ENCODE peak calls at places on chromosomes 1 and 21, in eight cellular contexts. Q is right lobe of liver, V is suprapubic skin, F is breast epithelium, Y is adrenal gland, I is esophagus squamous epithelium, A is prostate gland, U is IMR-90. J is an unnamed sample.
A peak's percentile ranks its signal among the peaks of the same experiment; 100 is the strongest.

GRCh38 chr1:222814536-222815366 is at the start of gene DISP1:
- DNase-seq in Q (peak; percentile 85), V (peak; percentile 87), F (peak; percentile 49), Y (peak; percentile 83), I (no peak), A (peak; percentile 79), U (peak; percentile 74), J (peak; percentile 67)

GRCh38 chr1:3603566-3604467 is 7.5 kb downstream of the MEGF6 start:
- DNase-seq in Q (no peak), V (no peak), F (no peak), Y (no peak), I (no peak), A (no peak), U (no peak), J (no peak)

GRCh38 chr1:25820247-25821111 is 725 bp downstream of the MTFR1L start:
- DNase-seq in Q (peak; percentile 62), V (peak; percentile 69), F (peak; percentile 46), Y (peak; percentile 69), I (no peak), A (no peak), U (peak; percentile 61), J (no peak)

GRCh38 chr1:118650084-118650807 is 337.9 kb downstream of the TBX15 start:
- DNase-seq in Q (no peak), V (no peak), F (no peak), Y (no peak), I (no peak), A (peak; percentile 9), U (no peak), J (no peak)

GRCh38 chr1:32068891-32069590 is 3.7 kb upstream of the TMEM39B start:
- DNase-seq in Q (no peak), V (no peak), F (no peak), Y (no peak), I (no peak), A (no peak), U (peak; percentile 62), J (no peak)

GRCh38 chr1:46466477-46467182 is 23.0 kb upstream of the DMBX1 start:
- DNase-seq in Q (no peak), V (no peak), F (no peak), Y (no peak), I (no peak), A (no peak), U (no peak), J (no peak)

GRCh38 chr1:97461782-97462181 is 459.1 kb downstream of the DPYD start:
- DNase-seq in Q (no peak), V (no peak), F (no peak), Y (no peak), I (no peak), A (no peak), U (no peak), J (no peak)

GRCh38 chr1:212355230-212355969 is 59.3 kb downstream of the PACC1 start:
- DNase-seq in Q (no peak), V (no peak), F (no peak), Y (no peak), I (no peak), A (no peak), U (peak; percentile 53), J (no peak)

GRCh38 chr1:223860051-223860559 is 14.4 kb upstream of the TP53BP2 start:
- DNase-seq in Q (no peak), V (no peak), F (no peak), Y (no peak), I (no peak), A (peak; percentile 14), U (no peak), J (no peak)

GRCh38 chr1:167904641-167905040 is 9.3 kb downstream of the ADCY10 start:
- DNase-seq in Q (peak; percentile 46), V (no peak), F (no peak), Y (no peak), I (no peak), A (no peak), U (peak; percentile 93), J (no peak)

GRCh38 chr1:36740446-36740845 is 257.7 kb upstream of the CSF3R start:
- DNase-seq in Q (no peak), V (no peak), F (no peak), Y (no peak), I (no peak), A (no peak), U (no peak), J (no peak)

GRCh38 chr1:203187306-203188264 is 1.1 kb upstream of the CHI3L1 start:
- DNase-seq in Q (no peak), V (no peak), F (no peak), Y (no peak), I (no peak), A (no peak), U (no peak), J (no peak)

GRCh38 chr21:38092033-38092432 is 164.8 kb upstream of the KCNJ15 start:
- DNase-seq in Q (no peak), V (no peak), F (no peak), Y (no peak), I (no peak), A (no peak), U (no peak), J (no peak)

GRCh38 chr1:113488576-113489177 is 98.4 kb downstream of the MAGI3 start:
- DNase-seq in Q (no peak), V (no peak), F (no peak), Y (no peak), I (no peak), A (no peak), U (no peak), J (no peak)

GRCh38 chr1:241275981-241276380 is 81.0 kb downstream of the RGS7 start:
- DNase-seq in Q (no peak), V (no peak), F (no peak), Y (no peak), I (no peak), A (no peak), U (no peak), J (no peak)

GRCh38 chr1:156143765-156144489 is 9.5 kb upstream of the SEMA4A start:
- DNase-seq in Q (no peak), V (no peak), F (no peak), Y (peak; percentile 12), I (no peak), A (no peak), U (no peak), J (no peak)

GRCh38 chr1:26044971-26045711 is 777 bp downstream of the SLC30A2 start:
- DNase-seq in Q (no peak), V (no peak), F (no peak), Y (no peak), I (no peak), A (no peak), U (no peak), J (no peak)

DNA sequence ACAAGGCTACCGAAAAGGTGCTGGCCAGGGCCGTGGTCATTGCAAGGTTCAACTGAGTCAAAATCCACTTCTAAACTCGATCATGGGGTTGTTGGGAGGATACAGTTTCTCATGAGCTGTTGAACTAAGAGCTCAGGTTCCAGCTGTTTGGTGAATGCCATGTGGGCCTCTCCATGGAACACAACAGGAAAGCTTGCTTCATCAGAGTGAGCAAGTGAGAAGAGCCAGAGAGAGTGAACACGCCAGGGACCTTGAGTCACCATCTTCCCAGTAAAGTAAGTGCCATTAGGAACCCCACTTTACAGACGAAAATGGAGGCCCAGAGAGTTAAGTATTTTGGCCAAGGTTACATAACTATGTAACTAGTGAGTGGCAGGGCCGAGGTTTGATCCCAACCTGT is 475.1 kb upstream of the VAMP3 start:
- DNase-seq in Q (no peak), V (no peak), F (no peak), Y (no peak), I (no peak), A (no peak), U (peak; percentile 27), J (no peak)
- H3K36me3 ChIP-seq in Q (no peaks in the 10 kb centered on the region), V (no peaks in the 10 kb centered on the region), F (no peaks in the 10 kb centered on the region), Y (no peaks in the 10 kb centered on the region), I (no peaks in the 10 kb centered on the region), A (no peaks in the 10 kb centered on the region), U (no peaks in the 10 kb centered on the region), J (no peaks in the 10 kb centered on the region)

GRCh38 chr1:150534002-150534401 is 15.2 kb upstream of the ADAMTSL4 start:
- DNase-seq in Q (no peak), V (no peak), F (no peak), Y (no peak), I (no peak), A (no peak), U (no peak), J (no peak)
- H3K27ac ChIP-seq in Q (no peak overlapping the region), V (peak overlapping the region; percentile 40), F (peak overlapping the region; percentile 62), Y (no peak overlapping the region), I (peak overlapping the region; percentile 81), A (no peak overlapping the region), U (no peak overlapping the region), J (peak overlapping the region; percentile 90)

GRCh38 chr1:116910379-116911165 is 856 bp downstream of the PTGFRN start:
- DNase-seq in Q (peak; percentile 58), V (peak; percentile 78), F (peak; percentile 40), Y (peak; percentile 43), I (no peak), A (peak; percentile 29), U (no peak), J (no peak)

GRCh38 chr1:116908266-116908665 is 1.4 kb upstream of the PTGFRN start:
- DNase-seq in Q (no peak), V (no peak), F (no peak), Y (no peak), I (no peak), A (no peak), U (no peak), J (no peak)

GRCh38 chr1:116911166-116911553 is 1.4 kb downstream of the PTGFRN start:
- DNase-seq in Q (no peak), V (no peak), F (no peak), Y (no peak), I (no peak), A (no peak), U (no peak), J (no peak)

GRCh38 chr1:116908821-116909510 is 750 bp upstream of the PTGFRN start:
- DNase-seq in Q (no peak), V (no peak), F (no peak), Y (no peak), I (no peak), A (no peak), U (no peak), J (no peak)

DNA sequence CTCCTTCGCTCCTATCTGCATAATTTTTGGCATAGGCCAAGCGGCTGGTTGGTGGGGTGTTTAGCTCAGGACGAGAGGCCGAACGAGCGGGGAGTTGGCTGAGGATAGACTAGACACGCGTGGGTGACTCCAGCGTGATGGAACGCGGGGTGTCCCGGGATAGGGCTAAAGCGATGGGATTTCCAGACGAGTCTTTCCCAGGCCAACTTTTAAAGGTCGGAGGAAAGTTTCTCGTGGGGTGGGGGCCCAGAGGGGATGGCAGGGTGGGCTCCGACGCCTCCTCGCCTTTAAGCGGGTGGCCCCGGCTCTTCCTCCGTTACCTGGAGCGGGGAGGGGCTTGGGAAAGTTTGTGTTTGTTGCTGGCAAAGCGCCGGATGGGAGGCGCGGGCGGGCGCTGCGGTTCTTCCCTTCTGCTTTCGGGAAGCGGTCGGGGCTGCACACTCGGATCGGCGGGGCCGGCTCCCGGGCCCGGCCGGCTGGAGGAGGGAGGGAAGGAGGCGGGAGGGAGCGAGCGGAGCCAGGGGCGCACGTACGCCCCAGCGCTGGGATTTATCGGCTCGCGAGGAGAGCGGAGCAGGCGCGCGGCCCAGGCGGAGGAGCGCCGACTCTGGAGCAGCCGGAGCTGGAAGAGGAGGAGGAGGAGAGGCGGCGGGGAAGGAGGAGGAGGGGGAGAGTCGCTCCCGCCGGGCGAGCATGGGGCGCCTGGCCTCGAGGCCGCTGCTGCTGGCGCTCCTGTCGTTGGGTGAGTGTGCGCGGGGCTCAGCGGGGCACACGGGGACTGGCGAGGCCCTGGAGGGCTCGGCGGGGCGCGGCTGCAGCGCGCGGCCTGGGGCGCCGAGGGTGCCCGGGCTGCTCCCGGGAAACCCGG is at the start of gene PTGFRN:
- DNase-seq in Q (peak; percentile 77), V (peak; percentile 85), F (peak; percentile 48), Y (peak; percentile 79), I (no peak), A (peak; percentile 64), U (peak; percentile 6), J (no peak)
- TF ChIP-seq POLR2A in Q (peak; percentile 48), V (no peak), F (no peak), Y (peak; percentile 42), I (peak; percentile 65), A (peak; percentile 56), U (no peak), J (no peak)

GRCh38 chr1:227768640-227769039 is 33.4 kb downstream of the SNAP47 start:
- DNase-seq in Q (no peak), V (no peak), F (no peak), Y (no peak), I (no peak), A (no peak), U (no peak), J (no peak)
- H3K36me3 ChIP-seq in Q (peaks cover 5% of the 10 kb centered on the region), V (peaks cover 44% of the 10 kb centered on the region), F (no peaks in the 10 kb centered on the region), Y (no peaks in the 10 kb centered on the region), I (peaks cover 8% of the 10 kb centered on the region), A (no peaks in the 10 kb centered on the region), U (peaks cover 29% of the 10 kb centered on the region), J (no peaks in the 10 kb centered on the region)

J was measured in gastrocnemius medialis.